ENCODE peak calls at places on chromosomes 16 and 17, in eight cellular contexts. F is M059J; Z is lung; C is GM23338; P is PC-3; X is stimulated activated CD4-positive, alpha-beta T cell treated with anti-CD3 and anti-CD28 coated beads, TNF-alpha, amount 100 ng/mL, for 4 hours; E is ACHN; V is left lung. W is an unnamed sample.

GRCh38 chr16:82136956-82137818 is 32.8 kb downstream of the MPHOSPH6 start:
- DNase-seq in F (no peak), Z (no peak), C (no peak), P (no peak), X (no peak), E (no peak), V (no peak), W (no peak)

GRCh38 chr17:38751144-38751802 is 1.3 kb upstream of the PSMB3 start:
- DNase-seq in F (peak; percentile 46), Z (no peak), C (no peak), P (peak; percentile 38), X (no peak), E (peak; percentile 56), V (no peak), W (peak; percentile 27)

GRCh38 chr17:44108440-44109311 is 14.8 kb downstream of the HDAC5 start:
- DNase-seq in F (peak; percentile 96), Z (peak; percentile 47), C (no peak), P (no peak), X (no peak), E (peak; percentile 91), V (peak; percentile 72), W (peak; percentile 85)

GRCh38 chr17:3685174-3685812 is 10.7 kb downstream of the P2RX5 start:
- DNase-seq in F (no peak), Z (no peak), C (no peak), P (no peak), X (no peak), E (no peak), V (no peak), W (no peak)

GRCh38 chr17:77449908-77450741 is 309.4 kb downstream of the SEC14L1 start:
- DNase-seq in F (peak; percentile 84), Z (no peak), C (peak; percentile 62), P (peak; percentile 25), X (no peak), E (no peak), V (no peak), W (peak; percentile 74)

GRCh38 chr16:3461120-3461519 is 17.6 kb downstream of the NAA60 start:
- DNase-seq in F (no peak), Z (no peak), C (no peak), P (no peak), X (no peak), E (no peak), V (no peak), W (no peak)

GRCh38 chr17:39143552-39144093 is 7.8 kb downstream of the PLXDC1 start:
- DNase-seq in F (no peak), Z (no peak), C (no peak), P (no peak), X (no peak), E (no peak), V (no peak), W (no peak)

GRCh38 chr16:89216315-89217137 is 977 bp upstream of the ZNF778 start:
- DNase-seq in F (peak; percentile 75), Z (peak; percentile 83), C (peak; percentile 89), P (peak; percentile 57), X (peak; percentile 61), E (peak; percentile 85), V (peak; percentile 85), W (peak; percentile 83)

GRCh38 chr16:19382084-19382801 is 35.4 kb upstream of the TMC5 start:
- DNase-seq in F (no peak), Z (peak; percentile 51), C (no peak), P (no peak), X (no peak), E (no peak), V (peak; percentile 42), W (peak; percentile 31)

GRCh38 chr16:87278191-87279093 is 38.8 kb downstream of the C16orf95 start:
- DNase-seq in F (peak; percentile 73), Z (peak; percentile 64), C (peak; percentile 91), P (peak; percentile 69), X (peak; percentile 17), E (peak; percentile 79), V (peak; percentile 63), W (peak; percentile 67)

GRCh38 chr16:83116274-83116892 is 489.6 kb downstream of the CDH13 start:
- DNase-seq in F (no peak), Z (no peak), C (peak; percentile 39), P (no peak), X (no peak), E (no peak), V (no peak), W (no peak)

GRCh38 chr16:11535494-11535893 is 51.2 kb downstream of the LITAF start:
- DNase-seq in F (no peak), Z (no peak), C (no peak), P (peak; percentile 72), X (no peak), E (no peak), V (no peak), W (no peak)

GRCh38 chr17:58991718-58992331 is 114.9 kb downstream of the TRIM37 start:
- DNase-seq in F (peak; percentile 86), Z (peak; percentile 69), C (no peak), P (peak; percentile 14), X (no peak), E (peak; percentile 96), V (peak; percentile 55), W (peak; percentile 30)

GRCh38 chr16:55255890-55256289 is 68.1 kb upstream of the IRX6 start:
- DNase-seq in F (no peak), Z (no peak), C (no peak), P (no peak), X (no peak), E (no peak), V (no peak), W (no peak)

GRCh38 chr16:53057658-53058057 is 2.9 kb downstream of the CHD9 start:
- DNase-seq in F (no peak), Z (no peak), C (no peak), P (no peak), X (no peak), E (no peak), V (no peak), W (no peak)

GRCh38 chr17:38704645-38705522 is at the start of gene MLLT6:
- DNase-seq in F (peak; percentile 72), Z (peak; percentile 71), C (peak; percentile 89), P (peak; percentile 63), X (peak; percentile 76), E (peak; percentile 85), V (peak; percentile 69), W (peak; percentile 75)

GRCh38 chr16:79876332-79876730 is 275.8 kb upstream of the MAF start:
- DNase-seq in F (no peak), Z (no peak), C (peak; percentile 13), P (no peak), X (no peak), E (no peak), V (no peak), W (no peak)

GRCh38 chr16:67243481-67243880 is 3.8 kb downstream of the FHOD1 start:
- DNase-seq in F (peak; percentile 49), Z (no peak), C (no peak), P (no peak), X (no peak), E (no peak), V (no peak), W (no peak)

GRCh38 chr16:80263181-80263823 is 277.5 kb upstream of the DYNLRB2 start:
- DNase-seq in F (no peak), Z (no peak), C (no peak), P (no peak), X (no peak), E (no peak), V (no peak), W (no peak)

GRCh38 chr17:47843391-47843730 is 2.3 kb upstream of the SCRN2 start:
- DNase-seq in F (no peak), Z (no peak), C (no peak), P (no peak), X (no peak), E (no peak), V (no peak), W (no peak)

GRCh38 chr16:82655315-82655714 is 28.5 kb downstream of the CDH13 start:
- DNase-seq in F (peak; percentile 98), Z (no peak), C (no peak), P (no peak), X (no peak), E (peak; percentile 90), V (no peak), W (peak; percentile 86)

GRCh38 chr17:19370493-19370960 is 7.8 kb upstream of the MAPK7 start:
- DNase-seq in F (peak; percentile 45), Z (no peak), C (no peak), P (no peak), X (no peak), E (no peak), V (peak; percentile 62), W (no peak)

GRCh38 chr17:45294506-45294905 is 22.3 kb downstream of the MAP3K14 start:
- DNase-seq in F (peak; percentile 95), Z (peak; percentile 77), C (no peak), P (peak; percentile 93), X (no peak), E (no peak), V (peak; percentile 70), W (peak; percentile 93)

GRCh38 chr17:73533127-73533526 is 111.1 kb downstream of the SDK2 start:
- DNase-seq in F (no peak), Z (no peak), C (no peak), P (no peak), X (no peak), E (no peak), V (no peak), W (no peak)

GRCh38 chr16:52496051-52496876 is 50.7 kb downstream of the TOX3 start:
- DNase-seq in F (no peak), Z (no peak), C (no peak), P (no peak), X (no peak), E (no peak), V (no peak), W (no peak)

GRCh38 chr17:73192219-73192893 is 499 bp upstream of the COG1 start:
- DNase-seq in F (peak; percentile 78), Z (peak; percentile 44), C (peak; percentile 76), P (peak; percentile 77), X (peak; percentile 53), E (peak; percentile 72), V (peak; percentile 63), W (peak; percentile 35)

GRCh38 chr16:71637398-71637797 is 11.4 kb downstream of the MARVELD3 start:
- DNase-seq in F (no peak), Z (no peak), C (peak; percentile 69), P (no peak), X (no peak), E (no peak), V (no peak), W (peak; percentile 90)

GRCh38 chr17:16935241-16935663 is 36.7 kb downstream of the TNFRSF13B start:
- DNase-seq in F (peak; percentile 34), Z (no peak), C (no peak), P (no peak), X (no peak), E (no peak), V (peak; percentile 29), W (no peak)

GRCh38 chr16:5865231-5865630 is 767.6 kb upstream of the EEF2KMT start:
- DNase-seq in F (no peak), Z (no peak), C (no peak), P (no peak), X (no peak), E (no peak), V (no peak), W (no peak)

GRCh38 chr17:19830061-19830460 is 37.7 kb downstream of the ULK2 start:
- DNase-seq in F (no peak), Z (no peak), C (no peak), P (no peak), X (no peak), E (no peak), V (no peak), W (peak; percentile 59)

GRCh38 chr16:4679156-4679853 is 14.1 kb upstream of the NUDT16L1 start:
- DNase-seq in F (no peak), Z (peak; percentile 55), C (no peak), P (no peak), X (no peak), E (no peak), V (no peak), W (no peak)

GRCh38 chr16:86862596-86862995 is 284.2 kb downstream of the FOXL1 start:
- DNase-seq in F (peak; percentile 31), Z (no peak), C (no peak), P (no peak), X (no peak), E (no peak), V (no peak), W (no peak)

GRCh38 chr17:20206591-20206990 is 197.4 kb downstream of the SPECC1 start:
- DNase-seq in F (peak; percentile 84), Z (no peak), C (no peak), P (peak; percentile 91), X (no peak), E (peak; percentile 86), V (no peak), W (peak; percentile 94)

GRCh38 chr17:33137411-33137810 is 145.8 kb downstream of the SPACA3 start:
- DNase-seq in F (no peak), Z (no peak), C (no peak), P (no peak), X (no peak), E (no peak), V (no peak), W (no peak)